ENCODE peak calls at places on chromosomes 12 and 14, in four cellular contexts. M is suprapubic skin, A is fibroblast of mammary gland, Z is cardiac fibroblast. L is an unnamed sample.

GRCh38 chr14:92154283-92154942 is 32.6 kb downstream of the CPSF2 start:
- DNase-seq in M (no peak), A (peak), Z (peak), L (peak)

GRCh38 chr12:55728185-55728931 is 451 bp downstream of the CD63 start:
- DNase-seq in M (peak), A (no peak), Z (peak), L (peak)

GRCh38 chr12:131755305-131756113 is 44.6 kb downstream of the SFSWAP start:
- DNase-seq in M (no peak), A (peak), Z (peak), L (peak)

GRCh38 chr12:54357802-54358619 is 6.3 kb downstream of the GPR84 start:
- DNase-seq in M (no peak), A (peak), Z (peak), L (no peak)

GRCh38 chr14:105442834-105443233 is 23.2 kb downstream of the MTA1 start:
- DNase-seq in M (no peak), A (no peak), Z (no peak), L (no peak)

GRCh38 chr12:2613674-2614073 is 181.1 kb upstream of the FKBP4 start:
- DNase-seq in M (no peak), A (peak), Z (peak), L (peak)

GRCh38 chr14:28773917-28774691 is 7.5 kb downstream of the FOXG1 start:
- DNase-seq in M (no peak), A (peak), Z (peak), L (no peak)

GRCh38 chr14:100855256-100855930 is 29.5 kb downstream of the MEG3 start:
- DNase-seq in M (no peak), A (no peak), Z (no peak), L (no peak)

DNA sequence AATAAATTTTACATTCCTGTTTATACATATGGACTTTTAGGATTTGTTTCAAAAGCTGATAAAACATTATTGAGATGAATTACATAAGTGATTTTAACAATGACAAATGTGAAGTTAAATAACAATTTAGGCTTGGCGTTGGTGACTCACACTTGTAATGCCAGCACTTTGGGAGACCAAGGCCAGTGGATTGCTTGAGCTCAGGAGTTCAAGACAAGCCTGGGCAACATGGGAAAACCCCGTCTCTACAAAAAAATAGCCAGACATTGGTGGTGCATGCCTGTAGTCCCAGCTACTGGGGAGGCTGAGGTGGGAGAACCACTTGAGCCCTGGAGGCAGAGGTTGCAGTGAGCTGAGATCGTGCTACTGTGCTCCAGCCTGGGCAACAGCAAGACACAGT is 7.4 kb downstream of the ACOT2 start:
- DNase-seq in M (no peak), A (no peak), Z (no peak), L (peak)
- TF ChIP-seq CTCF in M (no peak), A (no peak), Z (no peak), L (no peak)

DNA sequence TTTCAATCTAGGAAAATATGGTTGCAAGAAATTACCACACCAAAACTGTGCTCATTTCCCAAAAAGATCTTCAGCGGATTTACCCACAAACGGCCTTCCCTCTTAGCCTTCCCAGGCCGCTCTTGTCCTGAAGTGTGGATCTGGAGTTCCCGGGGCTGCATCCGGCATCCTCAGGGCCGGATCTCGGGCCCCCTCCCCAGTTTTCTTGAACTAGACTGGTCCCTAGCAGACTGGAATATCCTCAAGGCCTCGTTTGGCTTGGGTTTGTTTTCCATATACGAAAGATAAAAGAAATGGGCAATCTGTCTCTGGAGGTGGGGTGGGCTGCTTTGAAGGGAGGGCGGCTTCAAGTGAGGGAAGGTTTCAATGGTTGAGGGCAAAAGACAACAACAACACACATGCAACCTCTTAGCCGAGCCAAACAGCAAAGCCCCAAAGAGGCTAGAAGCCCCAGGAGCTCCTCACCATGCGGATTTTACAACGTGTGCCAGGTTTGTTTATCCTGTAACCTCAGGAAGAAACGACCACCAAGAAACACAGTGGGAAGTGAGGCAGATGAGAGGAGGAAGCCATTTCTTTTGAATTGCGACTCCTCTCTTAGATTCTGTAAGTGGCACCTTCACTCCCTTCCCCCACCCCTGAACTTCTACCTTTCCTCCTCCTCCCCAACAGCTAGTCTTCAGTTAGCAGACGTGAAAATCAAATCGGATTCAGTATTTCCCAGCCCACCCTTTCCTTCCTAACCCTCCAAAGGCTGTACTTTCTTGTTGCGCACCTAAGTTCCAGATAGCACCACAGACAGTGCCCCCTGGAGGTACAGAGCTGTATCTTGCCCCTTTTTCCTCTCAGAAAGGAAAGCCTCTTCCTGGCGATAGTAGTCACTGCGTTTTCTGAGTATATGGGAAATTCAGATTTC is 2.6 kb downstream of the MYF6 start:
- DNase-seq in M (no peak), A (no peak), Z (peak), L (peak)
- TF ChIP-seq CTCF in M (no peak), A (peak), Z (peak), L (peak)

GRCh38 chr14:75142494-75142893 is 15.6 kb upstream of the NEK9 start:
- DNase-seq in M (no peak), A (no peak), Z (no peak), L (no peak)

GRCh38 chr14:75150150-75150549 is 23.3 kb upstream of the NEK9 start:
- DNase-seq in M (no peak), A (peak), Z (peak), L (peak)

GRCh38 chr14:75144944-75145343 is 18.1 kb upstream of the NEK9 start:
- DNase-seq in M (no peak), A (no peak), Z (no peak), L (no peak)

GRCh38 chr14:75143761-75144527 is 17.1 kb upstream of the NEK9 start:
- DNase-seq in M (no peak), A (no peak), Z (no peak), L (no peak)

DNA sequence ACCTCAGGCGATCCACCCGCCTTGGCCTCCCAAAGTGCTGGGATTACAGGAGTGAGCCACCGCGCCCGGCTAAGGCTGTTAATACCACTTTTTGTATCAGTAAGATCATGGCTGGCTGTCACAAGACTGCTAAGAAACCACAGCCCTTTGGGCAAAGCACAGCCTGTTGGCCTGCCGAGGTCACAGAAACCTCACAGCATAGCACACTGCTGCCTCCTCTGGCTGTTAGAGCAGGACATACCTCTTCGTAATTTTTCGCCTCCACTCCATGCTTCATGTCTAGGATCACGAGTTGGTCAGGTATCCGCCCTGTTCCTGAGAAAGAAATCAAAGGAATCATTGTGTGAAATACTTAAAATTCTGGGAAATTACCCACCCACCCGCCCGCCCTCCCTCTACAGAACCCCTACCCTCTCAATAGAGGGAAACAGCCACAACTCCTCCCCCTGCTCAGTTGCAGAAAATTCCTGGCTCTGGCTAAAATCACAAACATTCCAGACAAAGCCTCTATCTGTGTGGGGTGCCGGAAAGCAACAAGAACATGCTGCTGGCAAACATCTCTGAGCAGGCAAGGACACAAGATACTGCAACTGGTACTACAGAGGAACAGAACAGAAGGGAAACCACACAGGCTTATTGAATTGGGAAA is 20.7 kb upstream of the NEK9 start:
- DNase-seq in M (peak), A (peak), Z (peak), L (peak)
- TF ChIP-seq CTCF in M (peak), A (peak), Z (peak), L (peak)

DNA sequence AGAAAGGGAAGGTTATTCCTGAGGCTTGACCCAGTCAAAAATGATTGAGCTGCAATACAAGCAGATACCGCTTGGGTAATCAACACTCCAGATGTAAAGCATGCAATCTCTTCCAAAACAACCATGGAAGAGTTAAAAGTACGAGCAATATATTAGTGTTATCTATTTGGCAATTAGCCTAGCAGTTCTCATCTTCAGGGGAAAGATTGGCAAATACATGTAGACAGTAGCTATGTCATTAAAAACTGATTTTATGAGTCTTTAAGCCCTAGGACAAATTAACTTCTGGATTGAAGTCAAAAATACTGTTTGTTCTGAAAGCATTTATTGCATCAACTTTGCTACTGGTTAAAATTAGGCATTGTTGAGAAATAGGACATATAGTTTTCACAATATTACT is 9.3 kb upstream of the GYS2 start:
- DNase-seq in M (no peak), A (peak), Z (peak), L (peak)
- TF ChIP-seq CTCF in M (no peak), A (peak), Z (peak), L (peak)

L was measured in MCF 10A.